ENCODE peak calls at places on chromosomes 7 and 10, in four cellular contexts. N is K562, Z is GM12891, J is GM12878. V is an unnamed sample.

GRCh38 chr7:155193716-155194115 is 104.0 kb upstream of the INSIG1 start:
- DNase-seq in N (no peak), Z (no peak), J (no peak), V (no peak)

GRCh38 chr7:122046402-122046801 is 97.6 kb downstream of the AASS start:
- DNase-seq in J (no peak), N (no peak), Z (no peak), V (no peak)

GRCh38 chr10:121566755-121567154 is 31.5 kb downstream of the FGFR2 start:
- DNase-seq in J (no peak), Z (no peak), N (no peak), V (no peak)

GRCh38 chr10:88793747-88794299 is 8.7 kb upstream of the LIPM start:
- DNase-seq in J (peak; percentile 17), Z (no peak), N (no peak), V (no peak)

GRCh38 chr7:120055300-120055699 is 217.7 kb upstream of the KCND2 start:
- DNase-seq in Z (no peak), J (no peak), N (no peak), V (peak; percentile 7)

GRCh38 chr7:119320316-119320715 is 952.7 kb upstream of the KCND2 start:
- DNase-seq in Z (no peak), J (no peak), N (no peak), V (no peak)

GRCh38 chr7:149824301-149824741 is 13.9 kb upstream of the ZNF862 start:
- DNase-seq in J (no peak), N (no peak), Z (peak; percentile 15), V (no peak)

GRCh38 chr7:133530682-133531081 is 277.8 kb downstream of the EXOC4 start:
- DNase-seq in J (no peak), N (no peak), Z (no peak), V (no peak)

GRCh38 chr10:110547139-110547761 is 20.2 kb upstream of the SMC3 start:
- DNase-seq in J (no peak), N (peak; percentile 55), Z (no peak), V (peak; percentile 40)

GRCh38 chr10:16750461-16750860 is 66.8 kb downstream of the RSU1 start:
- DNase-seq in J (no peak), Z (no peak), N (no peak), V (no peak)

DNA sequence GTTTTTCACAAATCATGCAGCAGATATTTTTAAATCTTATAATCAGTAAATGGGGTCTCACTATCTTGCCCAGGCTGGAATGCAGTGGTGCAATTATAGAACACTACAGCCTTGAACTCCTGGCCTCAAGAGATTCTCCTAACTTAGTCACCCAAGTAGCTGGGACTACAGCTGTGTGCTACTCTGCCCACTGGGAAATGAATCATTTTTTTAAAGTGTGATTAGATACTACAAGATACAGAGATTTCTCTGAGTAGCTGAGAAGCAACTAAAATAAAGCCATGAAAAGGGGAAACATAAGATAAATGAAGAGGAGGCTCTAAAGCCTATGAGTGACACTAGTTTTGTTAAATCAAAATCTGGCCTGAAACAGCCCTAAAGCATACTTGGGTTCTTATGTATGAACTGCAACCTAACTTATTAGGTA is 119.7 kb downstream of the JMJD1C start:
- DNase-seq in J (no peak), Z (no peak), N (no peak), V (no peak)
- TF ChIP-seq SPI1 in J (no peak), Z (no peak), N (no peak), V (no peak)

GRCh38 chr7:91344911-91345310 is 80.7 kb downstream of the FZD1 start:
- DNase-seq in J (no peak), N (no peak), Z (no peak), V (no peak)

GRCh38 chr7:91344248-91344647 is 80.0 kb downstream of the FZD1 start:
- DNase-seq in Z (no peak), N (no peak), J (no peak), V (no peak)

GRCh38 chr7:91347288-91347687 is 83.1 kb downstream of the FZD1 start:
- DNase-seq in Z (no peak), N (no peak), J (no peak), V (no peak)

GRCh38 chr7:91343420-91343819 is 79.2 kb downstream of the FZD1 start:
- DNase-seq in Z (no peak), J (no peak), N (no peak), V (no peak)

GRCh38 chr7:91345449-91345848 is 81.2 kb downstream of the FZD1 start:
- DNase-seq in Z (no peak), N (no peak), J (no peak), V (no peak)
- TF ChIP-seq SPI1 in Z (no peak), N (no peak), J (no peak), V (peak; percentile 32)

GRCh38 chr7:42096681-42097637 is 140.1 kb downstream of the GLI3 start:
- DNase-seq in N (no peak), Z (no peak), J (no peak), V (no peak)
- TF ChIP-seq SPI1 in N (no peak), Z (no peak), J (no peak), V (no peak)

DNA sequence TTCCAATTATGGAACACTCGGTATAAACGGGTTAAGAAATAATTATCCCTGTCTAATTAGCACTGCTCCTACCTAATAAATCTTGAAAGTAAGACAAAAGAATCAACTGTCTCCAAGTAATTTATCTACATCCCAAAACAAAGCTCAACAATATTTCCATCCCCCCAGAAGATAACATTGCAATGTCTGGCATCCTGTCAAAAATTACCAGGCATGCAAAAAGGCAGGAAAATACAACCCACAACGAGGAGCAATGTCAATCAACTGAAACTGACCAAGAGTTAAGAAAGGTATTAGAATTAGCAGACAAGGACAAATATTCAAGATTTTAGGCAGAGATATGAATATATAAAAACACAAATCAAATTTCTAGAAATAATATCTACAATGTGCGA is 84.5 kb upstream of the SVIL start:
- DNase-seq in Z (no peak), N (no peak), J (no peak), V (no peak)
- TF ChIP-seq SPI1 in Z (no peak), N (no peak), J (no peak), V (no peak)

DNA sequence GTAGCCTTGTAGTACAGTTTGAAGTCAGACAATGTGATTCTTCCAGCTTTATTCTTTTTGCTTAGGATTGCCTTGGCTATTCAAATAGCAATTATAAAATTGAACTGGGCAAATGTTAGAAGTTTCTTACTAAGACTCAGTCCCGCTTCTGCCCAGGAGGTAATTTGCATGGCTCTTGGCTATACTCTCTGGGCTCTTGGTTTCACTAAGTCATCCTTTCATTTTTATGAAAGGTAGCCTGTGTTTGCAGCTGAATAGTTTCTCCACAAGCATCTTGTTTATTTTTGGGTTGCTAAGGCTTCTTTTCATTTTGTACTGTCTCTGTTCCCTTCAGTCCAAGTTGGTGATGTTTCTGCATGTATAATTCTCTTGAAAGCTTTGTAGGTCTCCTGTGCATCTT is 340.6 kb downstream of the SH2D4B start:
- DNase-seq in Z (no peak), N (no peak), J (no peak), V (no peak)
- TF ChIP-seq SPI1 in Z (no peak), N (no peak), J (no peak), V (no peak)

DNA sequence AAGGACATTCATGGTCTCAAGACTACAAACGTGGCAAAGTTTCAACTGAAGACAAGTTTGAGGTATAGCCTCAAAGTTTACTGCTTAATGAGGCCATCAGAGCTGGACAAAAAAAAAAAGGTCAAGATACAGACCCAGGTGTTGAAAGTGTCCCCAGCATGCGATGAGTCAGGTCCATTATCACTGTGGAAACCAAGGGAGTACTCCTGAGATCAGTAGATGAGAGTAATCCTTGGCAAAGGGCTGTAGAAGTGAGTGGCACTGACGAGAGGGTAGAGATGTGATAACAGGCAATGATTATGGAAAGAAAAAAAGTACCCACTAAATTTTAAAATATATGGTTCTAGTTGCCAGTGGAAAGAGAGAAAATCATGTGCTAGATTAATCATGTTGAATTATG is 80.1 kb upstream of the LRRN3 start:
- DNase-seq in N (no peak), Z (no peak), J (no peak), V (no peak)
- TF ChIP-seq SPI1 in N (no peak), Z (no peak), J (no peak), V (no peak)